ENCODE peak calls at places on chromosome 17, in ten cellular contexts. One of them, this sample, is unnamed.

GRCh38 chr17:38557836-38558750 is 47.7 kb downstream of the SRCIN1 start:
- DNase-seq in activated naive CD8-positive, alpha-beta T cell treated with anti-CD3 and anti-CD28 coated beads for 36 hours: peak
- DNase-seq in kidney epithelial cell: peak
- DNase-seq in RWPE1: peak
- DNase-seq in T-helper 1 cell: peak
- DNase-seq in nucleus accumbens: peak
- DNase-seq in breast epithelium: peak
- DNase-seq in Right ventricle myocardium superior: peak
- DNase-seq in substantia nigra: peak
- DNase-seq in RCC 7860: peak
- DNase-seq in this sample: peak

GRCh38 chr17:31834448-31834847 is 24.6 kb downstream of the COPRS start:
- DNase-seq in activated naive CD8-positive, alpha-beta T cell treated with anti-CD3 and anti-CD28 coated beads for 36 hours: peak
- DNase-seq in kidney epithelial cell: no peak
- DNase-seq in RWPE1: no peak
- DNase-seq in T-helper 1 cell: no peak
- DNase-seq in nucleus accumbens: no peak
- DNase-seq in breast epithelium: no peak
- DNase-seq in Right ventricle myocardium superior: no peak
- DNase-seq in substantia nigra: no peak
- DNase-seq in RCC 7860: no peak
- DNase-seq in this sample: no peak

GRCh38 chr17:46039592-46040186 is 40.6 kb downstream of the STH start:
- DNase-seq in activated naive CD8-positive, alpha-beta T cell treated with anti-CD3 and anti-CD28 coated beads for 36 hours: no peak
- DNase-seq in kidney epithelial cell: no peak
- DNase-seq in RWPE1: no peak
- DNase-seq in T-helper 1 cell: no peak
- DNase-seq in nucleus accumbens: no peak
- DNase-seq in breast epithelium: no peak
- DNase-seq in Right ventricle myocardium superior: peak
- DNase-seq in substantia nigra: no peak
- DNase-seq in RCC 7860: no peak
- DNase-seq in this sample: no peak

GRCh38 chr17:60506312-60506711 is 19.7 kb downstream of the APPBP2 start:
- DNase-seq in activated naive CD8-positive, alpha-beta T cell treated with anti-CD3 and anti-CD28 coated beads for 36 hours: no peak
- DNase-seq in kidney epithelial cell: peak
- DNase-seq in RWPE1: no peak
- DNase-seq in T-helper 1 cell: no peak
- DNase-seq in nucleus accumbens: no peak
- DNase-seq in breast epithelium: no peak
- DNase-seq in Right ventricle myocardium superior: no peak
- DNase-seq in substantia nigra: no peak
- DNase-seq in RCC 7860: peak
- DNase-seq in this sample: no peak

GRCh38 chr17:40346768-40347154 is 17.8 kb downstream of the GJD3 start:
- DNase-seq in activated naive CD8-positive, alpha-beta T cell treated with anti-CD3 and anti-CD28 coated beads for 36 hours: no peak
- DNase-seq in kidney epithelial cell: no peak
- DNase-seq in RWPE1: no peak
- DNase-seq in T-helper 1 cell: no peak
- DNase-seq in nucleus accumbens: no peak
- DNase-seq in breast epithelium: no peak
- DNase-seq in Right ventricle myocardium superior: no peak
- DNase-seq in substantia nigra: no peak
- DNase-seq in RCC 7860: no peak
- DNase-seq in this sample: no peak

GRCh38 chr17:38322156-38322779 is 21.5 kb downstream of the GPR179 start:
- DNase-seq in activated naive CD8-positive, alpha-beta T cell treated with anti-CD3 and anti-CD28 coated beads for 36 hours: peak
- DNase-seq in kidney epithelial cell: no peak
- DNase-seq in RWPE1: peak
- DNase-seq in T-helper 1 cell: peak
- DNase-seq in nucleus accumbens: peak
- DNase-seq in breast epithelium: no peak
- DNase-seq in Right ventricle myocardium superior: peak
- DNase-seq in substantia nigra: no peak
- DNase-seq in RCC 7860: peak
- DNase-seq in this sample: no peak

GRCh38 chr17:35079547-35079946 is 16.0 kb upstream of the RFFL start:
- DNase-seq in activated naive CD8-positive, alpha-beta T cell treated with anti-CD3 and anti-CD28 coated beads for 36 hours: no peak
- DNase-seq in kidney epithelial cell: no peak
- DNase-seq in RWPE1: peak
- DNase-seq in T-helper 1 cell: no peak
- DNase-seq in nucleus accumbens: no peak
- DNase-seq in breast epithelium: no peak
- DNase-seq in Right ventricle myocardium superior: no peak
- DNase-seq in substantia nigra: no peak
- DNase-seq in RCC 7860: no peak
- DNase-seq in this sample: no peak

GRCh38 chr17:75818326-75818885 is 25.8 kb downstream of the UNC13D start:
- DNase-seq in activated naive CD8-positive, alpha-beta T cell treated with anti-CD3 and anti-CD28 coated beads for 36 hours: no peak
- DNase-seq in kidney epithelial cell: no peak
- DNase-seq in RWPE1: no peak
- DNase-seq in T-helper 1 cell: no peak
- DNase-seq in nucleus accumbens: no peak
- DNase-seq in breast epithelium: no peak
- DNase-seq in Right ventricle myocardium superior: no peak
- DNase-seq in substantia nigra: no peak
- DNase-seq in RCC 7860: no peak
- DNase-seq in this sample: no peak

GRCh38 chr17:7912927-7913524 is 3.1 kb downstream of the RNF227 start:
- DNase-seq in activated naive CD8-positive, alpha-beta T cell treated with anti-CD3 and anti-CD28 coated beads for 36 hours: peak
- DNase-seq in kidney epithelial cell: peak
- DNase-seq in RWPE1: peak
- DNase-seq in T-helper 1 cell: peak
- DNase-seq in nucleus accumbens: no peak
- DNase-seq in breast epithelium: no peak
- DNase-seq in Right ventricle myocardium superior: no peak
- DNase-seq in substantia nigra: no peak
- DNase-seq in RCC 7860: peak
- DNase-seq in this sample: no peak

GRCh38 chr17:49290690-49291326 is 60.2 kb upstream of the PHOSPHO1 start:
- DNase-seq in activated naive CD8-positive, alpha-beta T cell treated with anti-CD3 and anti-CD28 coated beads for 36 hours: peak
- DNase-seq in kidney epithelial cell: no peak
- DNase-seq in RWPE1: peak
- DNase-seq in T-helper 1 cell: no peak
- DNase-seq in nucleus accumbens: no peak
- DNase-seq in breast epithelium: no peak
- DNase-seq in Right ventricle myocardium superior: no peak
- DNase-seq in substantia nigra: no peak
- DNase-seq in RCC 7860: no peak
- DNase-seq in this sample: no peak

GRCh38 chr17:10754109-10754508 is 24.3 kb upstream of the TMEM220 start:
- DNase-seq in activated naive CD8-positive, alpha-beta T cell treated with anti-CD3 and anti-CD28 coated beads for 36 hours: peak
- DNase-seq in kidney epithelial cell: no peak
- DNase-seq in RWPE1: no peak
- DNase-seq in T-helper 1 cell: no peak
- DNase-seq in nucleus accumbens: no peak
- DNase-seq in breast epithelium: no peak
- DNase-seq in Right ventricle myocardium superior: no peak
- DNase-seq in substantia nigra: no peak
- DNase-seq in RCC 7860: no peak
- DNase-seq in this sample: no peak

GRCh38 chr17:72373910-72374741 is 253.3 kb downstream of the SOX9 start:
- DNase-seq in activated naive CD8-positive, alpha-beta T cell treated with anti-CD3 and anti-CD28 coated beads for 36 hours: no peak
- DNase-seq in kidney epithelial cell: no peak
- DNase-seq in RWPE1: no peak
- DNase-seq in T-helper 1 cell: no peak
- DNase-seq in nucleus accumbens: no peak
- DNase-seq in breast epithelium: no peak
- DNase-seq in Right ventricle myocardium superior: no peak
- DNase-seq in substantia nigra: no peak
- DNase-seq in RCC 7860: peak
- DNase-seq in this sample: no peak

GRCh38 chr17:4304417-4305027 is 40.7 kb upstream of the ANKFY1 start:
- DNase-seq in activated naive CD8-positive, alpha-beta T cell treated with anti-CD3 and anti-CD28 coated beads for 36 hours: peak
- DNase-seq in kidney epithelial cell: no peak
- DNase-seq in RWPE1: peak
- DNase-seq in T-helper 1 cell: peak
- DNase-seq in nucleus accumbens: no peak
- DNase-seq in breast epithelium: no peak
- DNase-seq in Right ventricle myocardium superior: no peak
- DNase-seq in substantia nigra: no peak
- DNase-seq in RCC 7860: peak
- DNase-seq in this sample: no peak

GRCh38 chr17:371583-371982 is 19.0 kb upstream of the RPH3AL start:
- DNase-seq in activated naive CD8-positive, alpha-beta T cell treated with anti-CD3 and anti-CD28 coated beads for 36 hours: no peak
- DNase-seq in kidney epithelial cell: no peak
- DNase-seq in RWPE1: no peak
- DNase-seq in T-helper 1 cell: no peak
- DNase-seq in nucleus accumbens: no peak
- DNase-seq in breast epithelium: no peak
- DNase-seq in Right ventricle myocardium superior: no peak
- DNase-seq in substantia nigra: no peak
- DNase-seq in RCC 7860: no peak
- DNase-seq in this sample: no peak

GRCh38 chr17:14866266-14866665 is 398.9 kb downstream of the PMP22 start:
- DNase-seq in activated naive CD8-positive, alpha-beta T cell treated with anti-CD3 and anti-CD28 coated beads for 36 hours: no peak
- DNase-seq in kidney epithelial cell: no peak
- DNase-seq in RWPE1: no peak
- DNase-seq in T-helper 1 cell: no peak
- DNase-seq in nucleus accumbens: no peak
- DNase-seq in breast epithelium: no peak
- DNase-seq in Right ventricle myocardium superior: no peak
- DNase-seq in substantia nigra: no peak
- DNase-seq in RCC 7860: no peak
- DNase-seq in this sample: no peak

GRCh38 chr17:44038604-44039007 is 23.8 kb upstream of the TMEM101 start:
- DNase-seq in activated naive CD8-positive, alpha-beta T cell treated with anti-CD3 and anti-CD28 coated beads for 36 hours: no peak
- DNase-seq in kidney epithelial cell: no peak
- DNase-seq in RWPE1: no peak
- DNase-seq in T-helper 1 cell: no peak
- DNase-seq in nucleus accumbens: no peak
- DNase-seq in breast epithelium: no peak
- DNase-seq in Right ventricle myocardium superior: no peak
- DNase-seq in substantia nigra: no peak
- DNase-seq in RCC 7860: no peak
- DNase-seq in this sample: no peak

GRCh38 chr17:17058304-17058703 is 16.0 kb downstream of the MPRIP start:
- DNase-seq in activated naive CD8-positive, alpha-beta T cell treated with anti-CD3 and anti-CD28 coated beads for 36 hours: no peak
- DNase-seq in kidney epithelial cell: no peak
- DNase-seq in RWPE1: no peak
- DNase-seq in T-helper 1 cell: no peak
- DNase-seq in nucleus accumbens: no peak
- DNase-seq in breast epithelium: no peak
- DNase-seq in Right ventricle myocardium superior: no peak
- DNase-seq in substantia nigra: no peak
- DNase-seq in RCC 7860: no peak
- DNase-seq in this sample: no peak

GRCh38 chr17:75970011-75970523 is 8.9 kb downstream of the ACOX1 start:
- DNase-seq in activated naive CD8-positive, alpha-beta T cell treated with anti-CD3 and anti-CD28 coated beads for 36 hours: no peak
- DNase-seq in kidney epithelial cell: no peak
- DNase-seq in RWPE1: no peak
- DNase-seq in T-helper 1 cell: no peak
- DNase-seq in nucleus accumbens: no peak
- DNase-seq in breast epithelium: no peak
- DNase-seq in Right ventricle myocardium superior: no peak
- DNase-seq in substantia nigra: no peak
- DNase-seq in RCC 7860: no peak
- DNase-seq in this sample: no peak

GRCh38 chr17:50283714-50284432 is 9.6 kb downstream of the TMEM92 start:
- DNase-seq in activated naive CD8-positive, alpha-beta T cell treated with anti-CD3 and anti-CD28 coated beads for 36 hours: no peak
- DNase-seq in kidney epithelial cell: no peak
- DNase-seq in RWPE1: no peak
- DNase-seq in T-helper 1 cell: no peak
- DNase-seq in nucleus accumbens: no peak
- DNase-seq in breast epithelium: no peak
- DNase-seq in Right ventricle myocardium superior: no peak
- DNase-seq in substantia nigra: no peak
- DNase-seq in RCC 7860: no peak
- DNase-seq in this sample: no peak

GRCh38 chr17:50051082-50051576 is 4.8 kb upstream of the ITGA3 start:
- DNase-seq in activated naive CD8-positive, alpha-beta T cell treated with anti-CD3 and anti-CD28 coated beads for 36 hours: peak
- DNase-seq in kidney epithelial cell: peak
- DNase-seq in RWPE1: peak
- DNase-seq in T-helper 1 cell: no peak
- DNase-seq in nucleus accumbens: no peak
- DNase-seq in breast epithelium: no peak
- DNase-seq in Right ventricle myocardium superior: no peak
- DNase-seq in substantia nigra: no peak
- DNase-seq in RCC 7860: peak
- DNase-seq in this sample: peak

GRCh38 chr17:79797492-79798295 is 817 bp upstream of the CBX8 start:
- DNase-seq in activated naive CD8-positive, alpha-beta T cell treated with anti-CD3 and anti-CD28 coated beads for 36 hours: no peak
- DNase-seq in kidney epithelial cell: no peak
- DNase-seq in RWPE1: no peak
- DNase-seq in T-helper 1 cell: no peak
- DNase-seq in nucleus accumbens: no peak
- DNase-seq in breast epithelium: no peak
- DNase-seq in Right ventricle myocardium superior: peak
- DNase-seq in substantia nigra: no peak
- DNase-seq in RCC 7860: no peak
- DNase-seq in this sample: no peak

GRCh38 chr17:21285164-21286065 is 904 bp downstream of the MAP2K3 start:
- DNase-seq in activated naive CD8-positive, alpha-beta T cell treated with anti-CD3 and anti-CD28 coated beads for 36 hours: peak
- DNase-seq in kidney epithelial cell: no peak
- DNase-seq in RWPE1: no peak
- DNase-seq in T-helper 1 cell: no peak
- DNase-seq in nucleus accumbens: no peak
- DNase-seq in breast epithelium: peak
- DNase-seq in Right ventricle myocardium superior: peak
- DNase-seq in substantia nigra: no peak
- DNase-seq in RCC 7860: peak
- DNase-seq in this sample: no peak

GRCh38 chr17:42358434-42358833 is 29.8 kb downstream of the STAT3 start:
- DNase-seq in activated naive CD8-positive, alpha-beta T cell treated with anti-CD3 and anti-CD28 coated beads for 36 hours: no peak
- DNase-seq in kidney epithelial cell: no peak
- DNase-seq in RWPE1: no peak
- DNase-seq in T-helper 1 cell: no peak
- DNase-seq in nucleus accumbens: no peak
- DNase-seq in breast epithelium: no peak
- DNase-seq in Right ventricle myocardium superior: no peak
- DNase-seq in substantia nigra: no peak
- DNase-seq in RCC 7860: no peak
- DNase-seq in this sample: no peak

GRCh38 chr17:68993112-68993511 is 37.9 kb upstream of the ABCA8 start:
- DNase-seq in activated naive CD8-positive, alpha-beta T cell treated with anti-CD3 and anti-CD28 coated beads for 36 hours: no peak
- DNase-seq in kidney epithelial cell: no peak
- DNase-seq in RWPE1: peak
- DNase-seq in T-helper 1 cell: no peak
- DNase-seq in nucleus accumbens: no peak
- DNase-seq in breast epithelium: no peak
- DNase-seq in Right ventricle myocardium superior: no peak
- DNase-seq in substantia nigra: no peak
- DNase-seq in RCC 7860: no peak
- DNase-seq in this sample: no peak

GRCh38 chr17:79082311-79083190 is 7.9 kb downstream of the ENGASE start:
- DNase-seq in activated naive CD8-positive, alpha-beta T cell treated with anti-CD3 and anti-CD28 coated beads for 36 hours: peak
- DNase-seq in kidney epithelial cell: no peak
- DNase-seq in RWPE1: peak
- DNase-seq in T-helper 1 cell: peak
- DNase-seq in nucleus accumbens: no peak
- DNase-seq in breast epithelium: no peak
- DNase-seq in Right ventricle myocardium superior: peak
- DNase-seq in substantia nigra: no peak
- DNase-seq in RCC 7860: no peak
- DNase-seq in this sample: no peak

GRCh38 chr17:77378318-77379064 is 237.7 kb downstream of the SEC14L1 start:
- DNase-seq in activated naive CD8-positive, alpha-beta T cell treated with anti-CD3 and anti-CD28 coated beads for 36 hours: no peak
- DNase-seq in kidney epithelial cell: no peak
- DNase-seq in RWPE1: no peak
- DNase-seq in T-helper 1 cell: no peak
- DNase-seq in nucleus accumbens: no peak
- DNase-seq in breast epithelium: no peak
- DNase-seq in Right ventricle myocardium superior: no peak
- DNase-seq in substantia nigra: no peak
- DNase-seq in RCC 7860: no peak
- DNase-seq in this sample: no peak

GRCh38 chr17:72518810-72519597 is 398.2 kb downstream of the SOX9 start:
- DNase-seq in activated naive CD8-positive, alpha-beta T cell treated with anti-CD3 and anti-CD28 coated beads for 36 hours: no peak
- DNase-seq in kidney epithelial cell: no peak
- DNase-seq in RWPE1: no peak
- DNase-seq in T-helper 1 cell: no peak
- DNase-seq in nucleus accumbens: no peak
- DNase-seq in breast epithelium: no peak
- DNase-seq in Right ventricle myocardium superior: no peak
- DNase-seq in substantia nigra: no peak
- DNase-seq in RCC 7860: no peak
- DNase-seq in this sample: no peak